ENCODE peak calls at places on chromosomes 7 and 10, in eight cellular contexts. One of them, this sample, is unnamed.

GRCh38 chr10:94061026-94061425 is 67.3 kb downstream of the PLCE1 start:
- DNase-seq in IMR-90: no peak
- DNase-seq in psoas muscle: no peak
- DNase-seq in CD8-positive, alpha-beta T cell: no peak
- DNase-seq in body of pancreas: no peak
- DNase-seq in bronchial epithelial cell: no peak
- DNase-seq in fibroblast of pulmonary artery: no peak
- DNase-seq in nephron progenitor cell: no peak
- DNase-seq in this sample: no peak

GRCh38 chr10:108454793-108455192 is 1290.3 kb upstream of the SORCS1 start:
- DNase-seq in IMR-90: no peak
- DNase-seq in psoas muscle: no peak
- DNase-seq in CD8-positive, alpha-beta T cell: no peak
- DNase-seq in body of pancreas: no peak
- DNase-seq in bronchial epithelial cell: no peak
- DNase-seq in fibroblast of pulmonary artery: no peak
- DNase-seq in nephron progenitor cell: no peak
- DNase-seq in this sample: no peak

GRCh38 chr7:158494162-158494586 is 93.4 kb downstream of the PTPRN2 start:
- DNase-seq in IMR-90: no peak
- DNase-seq in psoas muscle: no peak
- DNase-seq in CD8-positive, alpha-beta T cell: no peak
- DNase-seq in body of pancreas: no peak
- DNase-seq in bronchial epithelial cell: no peak
- DNase-seq in fibroblast of pulmonary artery: no peak
- DNase-seq in nephron progenitor cell: no peak
- DNase-seq in this sample: no peak

GRCh38 chr7:20033621-20034200 is 183.5 kb downstream of the MACC1 start:
- DNase-seq in IMR-90: peak
- DNase-seq in psoas muscle: no peak
- DNase-seq in CD8-positive, alpha-beta T cell: no peak
- DNase-seq in body of pancreas: no peak
- DNase-seq in bronchial epithelial cell: peak
- DNase-seq in fibroblast of pulmonary artery: peak
- DNase-seq in nephron progenitor cell: no peak
- DNase-seq in this sample: no peak

GRCh38 chr7:46288010-46288409 is 366.9 kb upstream of the IGFBP3 start:
- DNase-seq in IMR-90: no peak
- DNase-seq in psoas muscle: no peak
- DNase-seq in CD8-positive, alpha-beta T cell: no peak
- DNase-seq in body of pancreas: no peak
- DNase-seq in bronchial epithelial cell: no peak
- DNase-seq in fibroblast of pulmonary artery: no peak
- DNase-seq in nephron progenitor cell: no peak
- DNase-seq in this sample: no peak

GRCh38 chr7:98119257-98119918 is 12.7 kb downstream of the LMTK2 start:
- DNase-seq in IMR-90: peak
- DNase-seq in psoas muscle: no peak
- DNase-seq in CD8-positive, alpha-beta T cell: no peak
- DNase-seq in body of pancreas: peak
- DNase-seq in bronchial epithelial cell: peak
- DNase-seq in fibroblast of pulmonary artery: peak
- DNase-seq in nephron progenitor cell: no peak
- DNase-seq in this sample: no peak

GRCh38 chr10:110847351-110847750 is 24.4 kb upstream of the PDCD4 start:
- DNase-seq in IMR-90: no peak
- DNase-seq in psoas muscle: no peak
- DNase-seq in CD8-positive, alpha-beta T cell: no peak
- DNase-seq in body of pancreas: no peak
- DNase-seq in bronchial epithelial cell: no peak
- DNase-seq in fibroblast of pulmonary artery: no peak
- DNase-seq in nephron progenitor cell: no peak
- DNase-seq in this sample: no peak

GRCh38 chr10:132987671-132988571 is 45.6 kb upstream of the CFAP46 start:
- DNase-seq in IMR-90: peak
- DNase-seq in psoas muscle: no peak
- DNase-seq in CD8-positive, alpha-beta T cell: no peak
- DNase-seq in body of pancreas: no peak
- DNase-seq in bronchial epithelial cell: no peak
- DNase-seq in fibroblast of pulmonary artery: peak
- DNase-seq in nephron progenitor cell: no peak
- DNase-seq in this sample: peak

GRCh38 chr7:100894860-100895700 is 608 bp downstream of the ACHE start:
- DNase-seq in IMR-90: no peak
- DNase-seq in psoas muscle: peak
- DNase-seq in CD8-positive, alpha-beta T cell: no peak
- DNase-seq in body of pancreas: peak
- DNase-seq in bronchial epithelial cell: no peak
- DNase-seq in fibroblast of pulmonary artery: no peak
- DNase-seq in nephron progenitor cell: peak
- DNase-seq in this sample: peak

GRCh38 chr10:3126741-3127342 is 45.7 kb downstream of the PITRM1 start:
- DNase-seq in IMR-90: no peak
- DNase-seq in psoas muscle: peak
- DNase-seq in CD8-positive, alpha-beta T cell: no peak
- DNase-seq in body of pancreas: peak
- DNase-seq in bronchial epithelial cell: no peak
- DNase-seq in fibroblast of pulmonary artery: no peak
- DNase-seq in nephron progenitor cell: peak
- DNase-seq in this sample: peak

GRCh38 chr7:104794589-104794988 is 219.4 kb upstream of the KMT2E start:
- DNase-seq in IMR-90: no peak
- DNase-seq in psoas muscle: no peak
- DNase-seq in CD8-positive, alpha-beta T cell: no peak
- DNase-seq in body of pancreas: no peak
- DNase-seq in bronchial epithelial cell: no peak
- DNase-seq in fibroblast of pulmonary artery: no peak
- DNase-seq in nephron progenitor cell: no peak
- DNase-seq in this sample: no peak

GRCh38 chr10:69416695-69417094 is at the start of gene TACR2:
- DNase-seq in IMR-90: no peak
- DNase-seq in psoas muscle: no peak
- DNase-seq in CD8-positive, alpha-beta T cell: no peak
- DNase-seq in body of pancreas: no peak
- DNase-seq in bronchial epithelial cell: no peak
- DNase-seq in fibroblast of pulmonary artery: no peak
- DNase-seq in nephron progenitor cell: no peak
- DNase-seq in this sample: no peak

GRCh38 chr10:131818510-131819234 is 82.1 kb upstream of the PPP2R2D start:
- DNase-seq in IMR-90: no peak
- DNase-seq in psoas muscle: no peak
- DNase-seq in CD8-positive, alpha-beta T cell: no peak
- DNase-seq in body of pancreas: no peak
- DNase-seq in bronchial epithelial cell: no peak
- DNase-seq in fibroblast of pulmonary artery: no peak
- DNase-seq in nephron progenitor cell: no peak
- DNase-seq in this sample: peak

GRCh38 chr10:101052285-101052684 is 9.5 kb upstream of the KAZALD1 start:
- DNase-seq in IMR-90: peak
- DNase-seq in psoas muscle: peak
- DNase-seq in CD8-positive, alpha-beta T cell: no peak
- DNase-seq in body of pancreas: no peak
- DNase-seq in bronchial epithelial cell: peak
- DNase-seq in fibroblast of pulmonary artery: peak
- DNase-seq in nephron progenitor cell: no peak
- DNase-seq in this sample: no peak

GRCh38 chr10:62584216-62584615 is 210.0 kb downstream of the ZNF365 start:
- DNase-seq in IMR-90: peak
- DNase-seq in psoas muscle: no peak
- DNase-seq in CD8-positive, alpha-beta T cell: no peak
- DNase-seq in body of pancreas: no peak
- DNase-seq in bronchial epithelial cell: no peak
- DNase-seq in fibroblast of pulmonary artery: peak
- DNase-seq in nephron progenitor cell: no peak
- DNase-seq in this sample: no peak

GRCh38 chr10:79984851-79985250 is 35.9 kb upstream of the SFTPD start:
- DNase-seq in IMR-90: no peak
- DNase-seq in psoas muscle: no peak
- DNase-seq in CD8-positive, alpha-beta T cell: no peak
- DNase-seq in body of pancreas: no peak
- DNase-seq in bronchial epithelial cell: peak
- DNase-seq in fibroblast of pulmonary artery: no peak
- DNase-seq in nephron progenitor cell: no peak
- DNase-seq in this sample: no peak

GRCh38 chr7:31493714-31494181 is 20.1 kb upstream of the ITPRID1 start:
- DNase-seq in IMR-90: no peak
- DNase-seq in psoas muscle: no peak
- DNase-seq in CD8-positive, alpha-beta T cell: no peak
- DNase-seq in body of pancreas: peak
- DNase-seq in bronchial epithelial cell: peak
- DNase-seq in fibroblast of pulmonary artery: peak
- DNase-seq in nephron progenitor cell: no peak
- DNase-seq in this sample: no peak

GRCh38 chr7:25995893-25996529 is 156.0 kb upstream of the NFE2L3 start:
- DNase-seq in IMR-90: no peak
- DNase-seq in psoas muscle: no peak
- DNase-seq in CD8-positive, alpha-beta T cell: no peak
- DNase-seq in body of pancreas: peak
- DNase-seq in bronchial epithelial cell: no peak
- DNase-seq in fibroblast of pulmonary artery: no peak
- DNase-seq in nephron progenitor cell: no peak
- DNase-seq in this sample: no peak

GRCh38 chr10:124609698-124610097 is 134.5 kb downstream of the FAM53B start:
- DNase-seq in IMR-90: no peak
- DNase-seq in psoas muscle: no peak
- DNase-seq in CD8-positive, alpha-beta T cell: no peak
- DNase-seq in body of pancreas: no peak
- DNase-seq in bronchial epithelial cell: no peak
- DNase-seq in fibroblast of pulmonary artery: no peak
- DNase-seq in nephron progenitor cell: no peak
- DNase-seq in this sample: no peak

GRCh38 chr10:123150986-123151738 is 3.0 kb upstream of the BUB3 start:
- DNase-seq in IMR-90: peak
- DNase-seq in psoas muscle: no peak
- DNase-seq in CD8-positive, alpha-beta T cell: no peak
- DNase-seq in body of pancreas: no peak
- DNase-seq in bronchial epithelial cell: no peak
- DNase-seq in fibroblast of pulmonary artery: no peak
- DNase-seq in nephron progenitor cell: peak
- DNase-seq in this sample: peak

GRCh38 chr7:24356758-24357386 is 72.9 kb downstream of the NPY start:
- DNase-seq in IMR-90: no peak
- DNase-seq in psoas muscle: no peak
- DNase-seq in CD8-positive, alpha-beta T cell: no peak
- DNase-seq in body of pancreas: no peak
- DNase-seq in bronchial epithelial cell: no peak
- DNase-seq in fibroblast of pulmonary artery: no peak
- DNase-seq in nephron progenitor cell: no peak
- DNase-seq in this sample: no peak

GRCh38 chr10:109992485-109992884 is 15.3 kb upstream of the ADD3 start:
- DNase-seq in IMR-90: peak
- DNase-seq in psoas muscle: no peak
- DNase-seq in CD8-positive, alpha-beta T cell: no peak
- DNase-seq in body of pancreas: no peak
- DNase-seq in bronchial epithelial cell: no peak
- DNase-seq in fibroblast of pulmonary artery: peak
- DNase-seq in nephron progenitor cell: no peak
- DNase-seq in this sample: no peak

GRCh38 chr7:34928052-34928451 is 109.2 kb downstream of the DPY19L1 start:
- DNase-seq in IMR-90: no peak
- DNase-seq in psoas muscle: peak
- DNase-seq in CD8-positive, alpha-beta T cell: no peak
- DNase-seq in body of pancreas: peak
- DNase-seq in bronchial epithelial cell: peak
- DNase-seq in fibroblast of pulmonary artery: peak
- DNase-seq in nephron progenitor cell: peak
- DNase-seq in this sample: peak
- TF ChIP-seq CTCF in IMR-90: peak
- TF ChIP-seq CTCF in psoas muscle: peak
- TF ChIP-seq CTCF in CD8-positive, alpha-beta T cell: peak
- TF ChIP-seq CTCF in body of pancreas: no peak
- TF ChIP-seq CTCF in bronchial epithelial cell: peak
- TF ChIP-seq CTCF in fibroblast of pulmonary artery: peak
- TF ChIP-seq CTCF in nephron progenitor cell: peak
- TF ChIP-seq CTCF in this sample: peak

GRCh38 chr7:70193514-70193913 is 595.2 kb downstream of the AUTS2 start:
- DNase-seq in IMR-90: peak
- DNase-seq in psoas muscle: no peak
- DNase-seq in CD8-positive, alpha-beta T cell: no peak
- DNase-seq in body of pancreas: no peak
- DNase-seq in bronchial epithelial cell: peak
- DNase-seq in fibroblast of pulmonary artery: peak
- DNase-seq in nephron progenitor cell: no peak
- DNase-seq in this sample: no peak
- TF ChIP-seq CTCF in IMR-90: peak
- TF ChIP-seq CTCF in psoas muscle: peak
- TF ChIP-seq CTCF in CD8-positive, alpha-beta T cell: no peak
- TF ChIP-seq CTCF in body of pancreas: peak
- TF ChIP-seq CTCF in bronchial epithelial cell: peak
- TF ChIP-seq CTCF in fibroblast of pulmonary artery: no peak
- TF ChIP-seq CTCF in nephron progenitor cell: no peak
- TF ChIP-seq CTCF in this sample: peak

GRCh38 chr7:142231716-142232115 is 26.1 kb downstream of the PRSS58 start:
- DNase-seq in IMR-90: no peak
- DNase-seq in psoas muscle: no peak
- DNase-seq in CD8-positive, alpha-beta T cell: no peak
- DNase-seq in body of pancreas: no peak
- DNase-seq in bronchial epithelial cell: no peak
- DNase-seq in fibroblast of pulmonary artery: no peak
- DNase-seq in nephron progenitor cell: peak
- DNase-seq in this sample: peak
- TF ChIP-seq CTCF in IMR-90: no peak
- TF ChIP-seq CTCF in psoas muscle: no peak
- TF ChIP-seq CTCF in CD8-positive, alpha-beta T cell: no peak
- TF ChIP-seq CTCF in body of pancreas: no peak
- TF ChIP-seq CTCF in bronchial epithelial cell: no peak
- TF ChIP-seq CTCF in fibroblast of pulmonary artery: no peak
- TF ChIP-seq CTCF in nephron progenitor cell: peak
- TF ChIP-seq CTCF in this sample: peak

GRCh38 chr10:1411956-1412355 is 325.4 kb downstream of the ADARB2 start:
- DNase-seq in IMR-90: no peak
- DNase-seq in psoas muscle: no peak
- DNase-seq in CD8-positive, alpha-beta T cell: no peak
- DNase-seq in body of pancreas: no peak
- DNase-seq in bronchial epithelial cell: no peak
- DNase-seq in fibroblast of pulmonary artery: no peak
- DNase-seq in nephron progenitor cell: no peak
- DNase-seq in this sample: no peak
- TF ChIP-seq CTCF in IMR-90: no peak
- TF ChIP-seq CTCF in psoas muscle: no peak
- TF ChIP-seq CTCF in CD8-positive, alpha-beta T cell: no peak
- TF ChIP-seq CTCF in body of pancreas: no peak
- TF ChIP-seq CTCF in bronchial epithelial cell: no peak
- TF ChIP-seq CTCF in fibroblast of pulmonary artery: no peak
- TF ChIP-seq CTCF in nephron progenitor cell: no peak
- TF ChIP-seq CTCF in this sample: no peak

This sample was measured in glutamatergic neuron.